ENCODE peak calls at places on chromosomes 11 and 22, in four cellular contexts. K is breast epithelium, X is sigmoid colon, V is psoas muscle. O is an unnamed sample.

GRCh38 chr11:118226294-118226693 is 1.5 kb upstream of the JAML start:
- DNase-seq in X (no peak), V (no peak), K (no peak), O (no peak)

GRCh38 chr11:44016546-44017442 is 31.0 kb upstream of the ACCSL start:
- DNase-seq in K (no peak), X (peak), V (no peak), O (no peak)

GRCh38 chr22:37225481-37225880 is 13.2 kb upstream of the SSTR3 start:
- DNase-seq in K (no peak), X (no peak), V (no peak), O (no peak)

GRCh38 chr22:26894766-26895485 is 237.5 kb downstream of the MIAT start:
- DNase-seq in K (no peak), X (no peak), V (no peak), O (no peak)

GRCh38 chr11:87878373-87878779 is 296.9 kb downstream of the RAB38 start:
- DNase-seq in V (no peak), X (no peak), K (no peak), O (no peak)

GRCh38 chr22:19970479-19971275 is 29.1 kb upstream of the TXNRD2 start:
- DNase-seq in X (peak), V (peak), K (peak), O (peak)

GRCh38 chr11:66800720-66801428 is 42.4 kb upstream of the RCE1 start:
- DNase-seq in K (no peak), X (no peak), V (no peak), O (no peak)

GRCh38 chr11:12324585-12324984 is 52.8 kb upstream of the PARVA start:
- DNase-seq in K (no peak), V (no peak), X (no peak), O (no peak)

GRCh38 chr11:85628771-85629341 is 463 bp downstream of the TMEM126B start:
- DNase-seq in X (no peak), V (no peak), K (no peak), O (no peak)

GRCh38 chr22:48089601-48090331 is 1327.3 kb downstream of the TBC1D22A start:
- DNase-seq in X (peak), K (peak), V (peak), O (no peak)

GRCh38 chr11:7079545-7080135 is 9.2 kb upstream of the RBMXL2 start:
- DNase-seq in X (no peak), K (no peak), V (no peak), O (no peak)

O was measured in activated T-helper 1 cell treated with Interleukin-2 at 50 U/mL for 16 hours.